ENCODE peak calls at places on chromosomes 2 and 18, in nine cellular contexts. P, D, V, E, J, U, F, W and M are unnamed samples.

GRCh38 chr18:60905699-60906098 is 427.5 kb upstream of the CDH20 start:
- DNase-seq in P (no peak), D (no peak), V (no peak), E (no peak), J (no peak), U (no peak), F (no peak), W (no peak), M (no peak)

GRCh38 chr2:165141601-165142000 is 62.2 kb downstream of the SCN3A start:
- DNase-seq in P (no peak), D (no peak), V (no peak), E (no peak), J (no peak), U (no peak), F (no peak), W (no peak), M (no peak)

GRCh38 chr2:206442854-206443734 is at the start of gene ADAM23:
- DNase-seq in P (no peak), D (peak; percentile 76), V (peak; percentile 15), E (peak; percentile 53), J (peak; percentile 76), U (peak; percentile 82), F (peak; percentile 97), W (peak; percentile 18), M (no peak)

GRCh38 chr2:69309336-69310048 is 77.5 kb downstream of the GFPT1 start:
- DNase-seq in P (no peak), D (peak; percentile 65), V (no peak), E (no peak), J (no peak), U (no peak), F (peak; percentile 37), W (no peak), M (no peak)

GRCh38 chr18:55376387-55376786 is 211.6 kb downstream of the TCF4 start:
- DNase-seq in P (no peak), D (no peak), V (no peak), E (no peak), J (no peak), U (no peak), F (no peak), W (no peak), M (no peak)

GRCh38 chr2:85537600-85538506 is 1.1 kb upstream of the MAT2A start:
- DNase-seq in P (peak; percentile 36), D (peak; percentile 76), V (peak; percentile 53), E (no peak), J (peak; percentile 70), U (peak; percentile 58), F (peak; percentile 72), W (peak; percentile 17), M (peak; percentile 9)

GRCh38 chr2:102520009-102520408 is 47.0 kb downstream of the SLC9A4 start:
- DNase-seq in P (no peak), D (peak; percentile 50), V (peak; percentile 59), E (no peak), J (peak; percentile 48), U (no peak), F (peak; percentile 22), W (no peak), M (no peak)

GRCh38 chr2:64204006-64204632 is 59.9 kb upstream of the PELI1 start:
- DNase-seq in P (no peak), D (peak; percentile 57), V (no peak), E (peak; percentile 53), J (peak; percentile 73), U (no peak), F (no peak), W (peak; percentile 7), M (peak; percentile 11)

GRCh38 chr18:78765637-78766281 is 213.9 kb upstream of the SALL3 start:
- DNase-seq in P (no peak), D (no peak), V (no peak), E (no peak), J (no peak), U (no peak), F (no peak), W (no peak), M (no peak)

GRCh38 chr2:176085861-176086771 is 2.4 kb upstream of the EVX2 start:
- DNase-seq in P (no peak), D (peak; percentile 76), V (peak; percentile 54), E (no peak), J (peak; percentile 63), U (no peak), F (peak; percentile 78), W (no peak), M (no peak)

GRCh38 chr2:203804070-203804469 is 63.5 kb upstream of the CTLA4 start:
- DNase-seq in P (no peak), D (no peak), V (no peak), E (no peak), J (peak; percentile 91), U (no peak), F (no peak), W (no peak), M (peak; percentile 21)

GRCh38 chr2:73837847-73838585 is 9.3 kb downstream of the STAMBP start:
- DNase-seq in P (peak; percentile 22), D (no peak), V (no peak), E (no peak), J (no peak), U (no peak), F (no peak), W (no peak), M (no peak)

GRCh38 chr2:202149953-202150352 is 76.9 kb downstream of the KIAA2012 start:
- DNase-seq in P (no peak), D (no peak), V (no peak), E (no peak), J (no peak), U (no peak), F (no peak), W (no peak), M (no peak)

GRCh38 chr2:183179156-183179555 is 54.9 kb downstream of the NUP35 start:
- DNase-seq in P (no peak), D (no peak), V (no peak), E (no peak), J (peak; percentile 8), U (no peak), F (no peak), W (no peak), M (no peak)

GRCh38 chr18:49797995-49798394 is 15.3 kb downstream of the ACAA2 start:
- DNase-seq in P (no peak), D (no peak), V (no peak), E (no peak), J (no peak), U (no peak), F (no peak), W (no peak), M (no peak)

GRCh38 chr18:62957885-62958472 is 242.6 kb downstream of the PHLPP1 start:
- DNase-seq in P (peak; percentile 36), D (no peak), V (no peak), E (no peak), J (peak; percentile 40), U (peak; percentile 30), F (no peak), W (no peak), M (peak; percentile 13)

GRCh38 chr2:19368760-19369159 is 10.3 kb upstream of the OSR1 start:
- DNase-seq in P (no peak), D (no peak), V (no peak), E (no peak), J (no peak), U (no peak), F (no peak), W (no peak), M (no peak)

GRCh38 chr2:235050992-235051351 is 99.2 kb downstream of the SH3BP4 start:
- DNase-seq in P (no peak), D (peak; percentile 78), V (peak; percentile 7), E (no peak), J (peak; percentile 96), U (peak; percentile 93), F (peak; percentile 89), W (no peak), M (no peak)

GRCh38 chr18:49096021-49096420 is 145.3 kb upstream of the SMAD7 start:
- DNase-seq in P (no peak), D (no peak), V (no peak), E (no peak), J (peak; percentile 15), U (no peak), F (no peak), W (no peak), M (no peak)

GRCh38 chr2:181354626-181355025 is 102.6 kb upstream of the ITGA4 start:
- DNase-seq in P (no peak), D (no peak), V (no peak), E (no peak), J (peak; percentile 25), U (no peak), F (no peak), W (no peak), M (no peak)

GRCh38 chr2:12733846-12734245 is 17.1 kb downstream of the TRIB2 start:
- DNase-seq in P (no peak), D (no peak), V (no peak), E (no peak), J (no peak), U (no peak), F (no peak), W (no peak), M (no peak)

GRCh38 chr2:15006667-15007066 is 374.1 kb downstream of the LRATD1 start:
- DNase-seq in P (no peak), D (no peak), V (no peak), E (no peak), J (no peak), U (no peak), F (no peak), W (no peak), M (no peak)

GRCh38 chr2:174748948-174749347 is 15.3 kb downstream of the CHRNA1 start:
- DNase-seq in P (peak; percentile 7), D (peak; percentile 85), V (peak; percentile 70), E (peak; percentile 59), J (peak; percentile 64), U (peak; percentile 51), F (peak; percentile 77), W (peak; percentile 74), M (peak; percentile 67)

GRCh38 chr2:160029270-160029628 is 33.2 kb downstream of the PLA2R1 start:
- DNase-seq in P (no peak), D (no peak), V (no peak), E (no peak), J (no peak), U (no peak), F (no peak), W (no peak), M (no peak)

GRCh38 chr2:43157506-43158232 is 68.7 kb downstream of the ZFP36L2 start:
- DNase-seq in P (no peak), D (no peak), V (no peak), E (no peak), J (no peak), U (no peak), F (peak; percentile 24), W (no peak), M (no peak)

GRCh38 chr2:225337183-225337582 is 62.3 kb upstream of the NYAP2 start:
- DNase-seq in P (no peak), D (no peak), V (no peak), E (no peak), J (peak; percentile 2), U (no peak), F (no peak), W (no peak), M (no peak)

GRCh38 chr18:69736731-69737130 is 210.9 kb downstream of the CD226 start:
- DNase-seq in P (no peak), D (no peak), V (no peak), E (no peak), J (no peak), U (no peak), F (no peak), W (no peak), M (no peak)

GRCh38 chr2:95388091-95388692 is 14.3 kb upstream of the FAHD2A start:
- DNase-seq in P (no peak), D (no peak), V (no peak), E (no peak), J (no peak), U (no peak), F (no peak), W (no peak), M (no peak)

GRCh38 chr2:120659275-120659952 is 76.3 kb upstream of the GLI2 start:
- DNase-seq in P (no peak), D (no peak), V (no peak), E (no peak), J (no peak), U (no peak), F (no peak), W (no peak), M (no peak)

GRCh38 chr2:195486987-195487644 is 169.9 kb upstream of the SLC39A10 start:
- DNase-seq in P (peak; percentile 31), D (peak; percentile 40), V (peak; percentile 70), E (no peak), J (peak; percentile 54), U (no peak), F (no peak), W (peak; percentile 4), M (no peak)

GRCh38 chr2:160869411-160869810 is 290.8 kb upstream of the TANK start:
- DNase-seq in P (no peak), D (no peak), V (no peak), E (no peak), J (peak; percentile 28), U (no peak), F (no peak), W (no peak), M (no peak)